ENCODE peak calls at places on chromosome 17, in five cellular contexts. G is H1, D is hippocampal formation, T is brain microvascular endothelial cell, H is kidney. E is an unnamed sample.

GRCh38 chr17:39000021-39000601 is 32.9 kb upstream of the FBXO47 start:
- DNase-seq in G (no peak), T (no peak), H (no peak), D (no peak), E (no peak)

GRCh38 chr17:79612468-79613194 is 1.8 kb upstream of the RBFOX3 start:
- DNase-seq in T (no peak), G (peak), H (no peak), D (no peak), E (peak)

GRCh38 chr17:61414936-61415251 is 15.3 kb downstream of the TBX2 start:
- DNase-seq in G (no peak), D (no peak), H (no peak), T (no peak), E (no peak)

GRCh38 chr17:5591966-5592365 is 7.7 kb upstream of the NLRP1 start:
- DNase-seq in T (no peak), G (no peak), D (no peak), H (no peak), E (no peak)

GRCh38 chr17:35002876-35003551 is 22.7 kb downstream of the LIG3 start:
- DNase-seq in T (no peak), D (no peak), G (no peak), H (no peak), E (no peak)

GRCh38 chr17:71482625-71483024 is 638.2 kb upstream of the SOX9 start:
- DNase-seq in D (no peak), H (no peak), G (no peak), T (no peak), E (no peak)

GRCh38 chr17:32349503-32349853 is 479 bp upstream of the ZNF207 start:
- DNase-seq in G (no peak), D (no peak), H (no peak), T (no peak), E (no peak)

GRCh38 chr17:8611135-8611534 is 19.4 kb downstream of the MYH10 start:
- DNase-seq in H (no peak), T (peak), D (no peak), G (no peak), E (no peak)

GRCh38 chr17:68205251-68205807 is 42.5 kb upstream of the AMZ2 start:
- DNase-seq in T (peak), H (peak), G (no peak), D (peak), E (no peak)

GRCh38 chr17:82956146-82956725 is 116.4 kb upstream of the ZNF750 start:
- DNase-seq in D (no peak), H (peak), G (no peak), T (no peak), E (no peak)

GRCh38 chr17:69325518-69326301 is 1.2 kb downstream of the ABCA5 start:
- DNase-seq in G (no peak), D (no peak), H (no peak), T (no peak), E (no peak)

GRCh38 chr17:79836952-79837887 is 2.0 kb downstream of the CBX4 start:
- DNase-seq in D (no peak), H (peak), G (no peak), T (peak), E (no peak)

GRCh38 chr17:40540448-40540847 is 24.8 kb downstream of the CCR7 start:
- DNase-seq in T (no peak), H (peak), G (no peak), D (no peak), E (no peak)

GRCh38 chr17:65183736-65184135 is 46.6 kb downstream of the RGS9 start:
- DNase-seq in D (peak), T (no peak), G (peak), H (no peak), E (peak)

GRCh38 chr17:80473701-80474100 is 2.7 kb downstream of the NPTX1 start:
- DNase-seq in G (no peak), D (no peak), H (peak), T (no peak), E (no peak)

GRCh38 chr17:59221159-59221847 is 992 bp downstream of the GDPD1 start:
- DNase-seq in D (peak), T (no peak), G (no peak), H (no peak), E (no peak)

GRCh38 chr17:4974064-4974670 is 6.5 kb upstream of the SPAG7 start:
- DNase-seq in H (peak), T (no peak), D (no peak), G (no peak), E (no peak)

GRCh38 chr17:63649813-63650212 is 27.6 kb downstream of the MAP3K3 start:
- DNase-seq in G (no peak), D (no peak), T (no peak), H (no peak), E (no peak)

GRCh38 chr17:66459811-66460270 is 157.4 kb downstream of the PRKCA start:
- DNase-seq in D (no peak), H (peak), G (no peak), T (peak), E (no peak)